ENCODE peak calls at places on chromosomes 16 and 17, in eight cellular contexts. N is CD8-positive, alpha-beta memory T cell; U is esophagus squamous epithelium; K is GM12878; C is RWPE1; X is Peyer's patch; Z is GM23338; P is AG04450. M is an unnamed sample.
A peak's percentile ranks its signal among the peaks of the same experiment; 100 is the strongest.

GRCh38 chr16:27453476-27453825 is 51.5 kb downstream of the IL21R start:
- DNase-seq in N (no peak), P (no peak), U (no peak), X (no peak), K (no peak), Z (no peak), C (no peak), M (no peak)

GRCh38 chr17:78346605-78347250 is 13.1 kb downstream of the SOCS3 start:
- DNase-seq in Z (peak; percentile 37), C (peak; percentile 27), P (no peak), U (no peak), X (no peak), K (no peak), N (no peak), M (no peak)

GRCh38 chr16:87543436-87544191 is 50.8 kb upstream of the ZCCHC14 start:
- DNase-seq in K (no peak), X (no peak), C (no peak), N (no peak), Z (no peak), P (no peak), U (no peak), M (no peak)

GRCh38 chr17:50891577-50891989 is 25.4 kb upstream of the TOB1 start:
- DNase-seq in P (no peak), N (no peak), Z (peak; percentile 61), C (no peak), X (no peak), K (no peak), U (no peak), M (no peak)

GRCh38 chr17:39761861-39762496 is 24.2 kb downstream of the GRB7 start:
- DNase-seq in C (no peak), U (no peak), Z (no peak), N (no peak), X (no peak), K (no peak), P (no peak), M (no peak)

GRCh38 chr17:38674013-38674748 is 576 bp downstream of the EPOP start:
- DNase-seq in X (peak; percentile 18), C (no peak), P (no peak), N (peak; percentile 34), Z (peak; percentile 53), U (no peak), K (no peak), M (no peak)

GRCh38 chr17:81129711-81130367 is 35.5 kb upstream of the PVALEF start:
- DNase-seq in C (no peak), N (no peak), U (no peak), X (no peak), K (no peak), P (no peak), Z (no peak), M (no peak)

GRCh38 chr17:19398301-19399181 is 11.6 kb upstream of the MFAP4 start:
- DNase-seq in C (peak; percentile 37), K (no peak), X (no peak), Z (no peak), N (no peak), P (no peak), U (no peak), M (no peak)

GRCh38 chr16:68426355-68426652 is 22.0 kb downstream of the SMPD3 start:
- DNase-seq in C (no peak), U (no peak), X (no peak), P (no peak), K (no peak), N (no peak), Z (no peak), M (no peak)

GRCh38 chr16:54055864-54056263 is 230.7 kb downstream of the IRX3 start:
- DNase-seq in N (no peak), Z (no peak), C (no peak), P (no peak), X (no peak), K (no peak), U (no peak), M (no peak)

GRCh38 chr17:19327039-19327776 is 35.3 kb downstream of the B9D1 start:
- DNase-seq in K (no peak), P (peak; percentile 51), Z (no peak), C (peak; percentile 75), U (no peak), N (no peak), X (no peak), M (peak; percentile 77)

GRCh38 chr16:58222532-58223316 is 24.8 kb upstream of the CSNK2A2 start:
- DNase-seq in N (no peak), Z (no peak), X (no peak), C (peak; percentile 84), U (no peak), K (no peak), P (no peak), M (peak; percentile 45)

DNA sequence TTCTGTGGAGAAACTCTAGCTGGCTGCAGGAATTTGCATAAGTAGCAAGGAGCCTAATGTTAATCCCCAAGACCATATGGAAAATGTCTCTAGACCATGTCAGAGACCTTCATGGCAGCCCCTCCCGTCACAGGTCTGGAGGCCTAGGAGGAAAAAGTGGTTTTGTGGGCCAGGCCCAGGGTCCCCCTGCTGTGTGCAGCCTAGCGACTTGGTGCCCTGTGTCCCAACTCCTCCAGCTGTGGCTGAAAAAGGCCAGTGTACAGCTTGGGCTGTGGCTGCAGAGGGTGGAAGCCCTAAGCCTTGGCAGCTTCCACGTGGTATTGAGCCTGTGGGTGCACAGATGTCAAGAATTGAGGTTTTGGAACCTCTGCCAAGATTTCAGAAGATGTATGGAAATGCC is 306.9 kb upstream of the CA10 start:
- DNase-seq in P (no peak), K (no peak), N (no peak), C (no peak), Z (no peak), U (no peak), X (no peak), M (no peak)
- H3K27ac ChIP-seq in P (no peak overlapping the region), K (no peak overlapping the region), N (no peak overlapping the region), C (no peak overlapping the region), Z (no peak overlapping the region), U (no peak overlapping the region), X (no peak overlapping the region), M (no peak overlapping the region)

GRCh38 chr16:23838485-23839142 is 2.8 kb downstream of the PRKCB start:
- DNase-seq in C (no peak), N (no peak), U (no peak), P (no peak), K (no peak), X (no peak), Z (no peak), M (no peak)

GRCh38 chr16:23836404-23837291 is 865 bp downstream of the PRKCB start:
- DNase-seq in Z (peak; percentile 68), X (peak; percentile 82), U (no peak), K (no peak), N (peak; percentile 68), C (no peak), P (no peak), M (no peak)

GRCh38 chr16:23835390-23836077 is at the start of gene PRKCB:
- DNase-seq in K (no peak), U (peak; percentile 57), C (peak; percentile 84), X (peak; percentile 96), P (no peak), N (peak; percentile 91), Z (peak; percentile 96), M (peak; percentile 22)

GRCh38 chr16:23836078-23836403 is 258 bp downstream of the PRKCB start:
- DNase-seq in C (no peak), P (no peak), K (no peak), Z (no peak), X (no peak), N (no peak), U (no peak), M (no peak)

GRCh38 chr16:23837553-23838308 is 1.9 kb downstream of the PRKCB start:
- DNase-seq in N (no peak), X (peak; percentile 47), K (no peak), U (no peak), P (no peak), C (no peak), Z (peak; percentile 32), M (no peak)
- H3K27ac ChIP-seq in N (peak overlapping the region; percentile 69), X (peak overlapping the region; percentile 32), K (peak overlapping the region; percentile 83), U (no peak overlapping the region), P (no peak overlapping the region), C (no peak overlapping the region), Z (no peak overlapping the region), M (no peak overlapping the region)

DNA sequence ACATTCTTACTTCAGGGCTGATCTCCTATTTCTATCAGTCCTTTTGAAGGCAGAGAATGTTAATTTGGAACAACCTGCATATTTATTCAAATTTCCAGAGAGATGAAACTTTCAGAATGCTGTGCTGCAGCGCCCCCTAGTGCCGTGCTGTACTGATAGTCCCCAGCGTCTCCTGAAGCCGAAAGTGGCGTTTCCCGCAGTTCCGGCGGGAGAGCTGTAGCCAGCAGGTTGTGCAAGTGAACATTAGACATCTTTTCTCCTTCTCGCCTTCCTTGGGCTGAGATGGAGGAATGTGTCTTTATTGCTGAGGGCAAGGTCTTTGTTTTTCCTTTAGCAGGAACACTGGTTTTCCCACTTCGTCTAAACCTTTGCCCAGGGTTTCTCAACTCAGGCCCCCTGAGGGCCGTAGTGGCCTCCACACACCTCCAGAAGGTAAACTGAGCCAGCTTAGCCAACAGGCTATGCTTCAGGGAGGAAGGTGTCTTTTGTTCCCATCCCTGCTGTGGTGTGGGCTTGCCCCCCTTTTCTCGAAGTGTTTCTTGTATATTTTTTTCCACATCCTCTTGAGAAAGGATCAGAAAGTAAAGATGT is 26.4 kb downstream of the USP10 start:
- DNase-seq in K (no peak), C (peak; percentile 67), P (peak; percentile 66), Z (peak; percentile 95), X (peak; percentile 91), N (peak; percentile 71), U (peak; percentile 55), M (no peak)
- H3K27ac ChIP-seq in K (peak overlapping the region; percentile 66), C (peak overlapping the region; percentile 60), P (peak overlapping the region; percentile 62), Z (peak overlapping the region; percentile 94), X (peak overlapping the region; percentile 15), N (no peak overlapping the region), U (peak overlapping the region; percentile 45), M (peak overlapping the region; percentile 44)

GRCh38 chr17:83179811-83180210 is 100.4 kb downstream of the METRNL start:
- DNase-seq in X (peak; percentile 8), C (no peak), P (no peak), N (no peak), Z (no peak), K (no peak), U (no peak), M (no peak)

GRCh38 chr17:83182620-83183063 is 103.2 kb downstream of the METRNL start:
- DNase-seq in P (no peak), K (no peak), X (peak; percentile 17), N (no peak), C (no peak), U (no peak), Z (no peak), M (no peak)

GRCh38 chr17:83180264-83180995 is 101.0 kb downstream of the METRNL start:
- DNase-seq in C (no peak), X (peak; percentile 8), U (no peak), Z (no peak), K (no peak), N (no peak), P (no peak), M (no peak)

GRCh38 chr17:83181991-83182619 is 102.7 kb downstream of the METRNL start:
- DNase-seq in Z (no peak), K (no peak), P (no peak), X (peak; percentile 9), N (no peak), U (no peak), C (no peak), M (no peak)

DNA sequence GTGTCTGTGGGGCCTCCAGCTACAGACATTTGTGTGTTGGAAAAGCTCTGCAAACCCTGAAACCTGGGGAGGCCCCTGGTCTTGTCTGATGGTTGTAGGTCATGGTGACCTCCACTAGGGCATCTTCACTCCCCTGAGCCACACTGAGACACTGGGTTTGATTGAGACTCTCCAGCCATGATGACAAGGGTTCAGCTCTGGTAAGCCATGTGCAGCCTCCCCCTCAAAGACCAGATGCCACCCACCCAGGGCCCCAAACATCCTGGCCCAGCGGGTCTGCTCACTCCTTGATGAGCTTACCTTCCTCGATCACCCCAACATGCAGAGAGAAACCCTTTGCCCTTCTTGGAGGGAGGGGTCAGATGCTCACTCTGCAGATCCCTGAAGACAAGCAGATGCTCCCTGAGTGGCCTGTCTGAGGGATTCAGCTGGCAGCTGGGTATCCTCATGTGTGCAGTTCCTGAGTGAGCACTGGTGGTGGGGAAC is 101.6 kb downstream of the METRNL start:
- DNase-seq in C (no peak), K (no peak), N (no peak), P (no peak), X (peak; percentile 13), U (no peak), Z (no peak), M (no peak)
- H3K27ac ChIP-seq in C (no peak overlapping the region), K (no peak overlapping the region), N (no peak overlapping the region), P (no peak overlapping the region), X (no peak overlapping the region), U (no peak overlapping the region), Z (no peak overlapping the region), M (no peak overlapping the region)

M was measured in epithelial cell of prostate.